ENCODE peak calls at places on chromosomes 2 and 18, in ten cellular contexts. Z, D, C, E, A, W, X, B, J and L are unnamed samples.

GRCh38 chr18:39751161-39751560 is 2185.6 kb upstream of the CELF4 start:
- DNase-seq in Z (no peak), D (no peak), C (no peak), E (no peak), A (no peak), W (no peak), X (no peak), B (no peak), J (no peak), L (peak)

GRCh38 chr18:52903858-52904257 is 563.9 kb downstream of the DCC start:
- DNase-seq in Z (peak), D (no peak), C (peak), E (peak), A (peak), W (peak), X (peak), B (no peak), J (peak), L (peak)

GRCh38 chr2:237724811-237725478 is 73.6 kb upstream of the RBM44 start:
- DNase-seq in Z (no peak), D (no peak), C (no peak), E (no peak), A (no peak), W (no peak), X (peak), B (no peak), J (no peak), L (no peak)

GRCh38 chr2:99066602-99067001 is 74.9 kb upstream of the C2orf15 start:
- DNase-seq in Z (no peak), D (no peak), C (peak), E (peak), A (peak), W (no peak), X (peak), B (peak), J (peak), L (peak)

GRCh38 chr18:72866572-72866900 is 1.3 kb downstream of the NETO1 start:
- DNase-seq in Z (no peak), D (no peak), C (no peak), E (no peak), A (no peak), W (no peak), X (no peak), B (no peak), J (no peak), L (no peak)

GRCh38 chr2:142874293-142874814 is 3.1 kb upstream of the KYNU start:
- DNase-seq in Z (no peak), D (no peak), C (no peak), E (peak), A (no peak), W (no peak), X (no peak), B (peak), J (peak), L (no peak)

GRCh38 chr2:231038483-231039293 is 1.4 kb downstream of the C2orf72 start:
- DNase-seq in Z (no peak), D (no peak), C (no peak), E (no peak), A (no peak), W (no peak), X (no peak), B (no peak), J (no peak), L (no peak)

GRCh38 chr2:203583084-203583695 is 48.1 kb upstream of the RAPH1 start:
- DNase-seq in Z (no peak), D (no peak), C (no peak), E (no peak), A (no peak), W (no peak), X (no peak), B (no peak), J (no peak), L (no peak)

GRCh38 chr2:240459401-240460242 is 24.2 kb downstream of the GPC1 start:
- DNase-seq in Z (peak), D (no peak), C (no peak), E (peak), A (no peak), W (no peak), X (no peak), B (no peak), J (peak), L (no peak)

GRCh38 chr2:133390151-133390550 is 178.1 kb downstream of the NCKAP5 start:
- DNase-seq in Z (no peak), D (no peak), C (no peak), E (no peak), A (no peak), W (no peak), X (no peak), B (no peak), J (no peak), L (no peak)

GRCh38 chr2:159164457-159164894 is 122.0 kb downstream of the WDSUB1 start:
- DNase-seq in Z (no peak), D (no peak), C (no peak), E (no peak), A (no peak), W (no peak), X (no peak), B (no peak), J (no peak), L (no peak)

GRCh38 chr2:105791229-105791628 is 46.5 kb downstream of the NCK2 start:
- DNase-seq in Z (no peak), D (no peak), C (no peak), E (no peak), A (no peak), W (no peak), X (no peak), B (no peak), J (no peak), L (no peak)

GRCh38 chr2:156540706-156541105 is 104.5 kb downstream of the GPD2 start:
- DNase-seq in Z (no peak), D (no peak), C (no peak), E (no peak), A (no peak), W (no peak), X (no peak), B (no peak), J (no peak), L (no peak)

GRCh38 chr2:124609667-124610066 is 584.6 kb downstream of the CNTNAP5 start:
- DNase-seq in Z (no peak), D (no peak), C (no peak), E (no peak), A (no peak), W (no peak), X (no peak), B (no peak), J (no peak), L (no peak)

GRCh38 chr18:37467002-37467401 is 98.6 kb downstream of the CELF4 start:
- DNase-seq in Z (no peak), D (no peak), C (no peak), E (no peak), A (no peak), W (no peak), X (no peak), B (no peak), J (no peak), L (no peak)

GRCh38 chr2:119059287-119059686 is 99.3 kb downstream of the C1QL2 start:
- DNase-seq in Z (no peak), D (no peak), C (no peak), E (no peak), A (no peak), W (no peak), X (no peak), B (no peak), J (no peak), L (no peak)

GRCh38 chr2:145743016-145743415 is 1223.1 kb upstream of the ZEB2 start:
- DNase-seq in Z (no peak), D (no peak), C (no peak), E (no peak), A (no peak), W (no peak), X (no peak), B (peak), J (no peak), L (no peak)

GRCh38 chr2:61135510-61135909 is 26.5 kb upstream of the C2orf74 start:
- DNase-seq in Z (no peak), D (no peak), C (no peak), E (peak), A (no peak), W (no peak), X (no peak), B (peak), J (peak), L (peak)

GRCh38 chr2:60554649-60555065 is 1.2 kb upstream of the BCL11A start:
- DNase-seq in Z (no peak), D (no peak), C (no peak), E (peak), A (no peak), W (no peak), X (no peak), B (no peak), J (peak), L (no peak)

GRCh38 chr2:189318761-189319160 is 122.5 kb upstream of the WDR75 start:
- DNase-seq in Z (no peak), D (no peak), C (no peak), E (no peak), A (no peak), W (no peak), X (no peak), B (no peak), J (no peak), L (no peak)

GRCh38 chr18:49548266-49548665 is 13.6 kb upstream of the LIPG start:
- DNase-seq in Z (no peak), D (no peak), C (no peak), E (no peak), A (no peak), W (no peak), X (no peak), B (no peak), J (peak), L (no peak)

GRCh38 chr2:133843091-133843490 is 274.8 kb upstream of the NCKAP5 start:
- DNase-seq in Z (no peak), D (no peak), C (no peak), E (peak), A (no peak), W (no peak), X (no peak), B (no peak), J (no peak), L (no peak)

GRCh38 chr2:154570501-154570900 is 128.0 kb upstream of the KCNJ3 start:
- DNase-seq in Z (no peak), D (no peak), C (no peak), E (peak), A (no peak), W (no peak), X (no peak), B (no peak), J (no peak), L (no peak)

GRCh38 chr2:227684258-227684657 is 17.7 kb downstream of the SCYGR5 start:
- DNase-seq in Z (no peak), D (no peak), C (no peak), E (no peak), A (no peak), W (no peak), X (no peak), B (no peak), J (no peak), L (no peak)

GRCh38 chr2:120851116-120851773 is 115.6 kb downstream of the GLI2 start:
- DNase-seq in Z (no peak), D (no peak), C (no peak), E (no peak), A (no peak), W (no peak), X (no peak), B (no peak), J (no peak), L (no peak)

GRCh38 chr2:258933-259332 is 4.9 kb downstream of the SH3YL1 start:
- DNase-seq in Z (no peak), D (no peak), C (no peak), E (no peak), A (no peak), W (no peak), X (no peak), B (no peak), J (no peak), L (no peak)